ENCODE peak calls at places on chromosomes 2 and 18, in four cellular contexts. T is SK-N-DZ; F is stimulated activated naive CD8-positive, alpha-beta T cell treated with anti-CD3 and anti-CD28 coated beads, Interleukin-15, Interleukin-2, amounts not matched to agents 100 U/mL and 50 U/mL, for 24 hours; H is AG04450. B is an unnamed sample.

GRCh38 chr18:43970656-43971055 is 693.4 kb upstream of the SYT4 start:
- DNase-seq in T (no peak), F (no peak), H (no peak), B (no peak)

GRCh38 chr2:96541753-96542152 is 5.2 kb downstream of the ARID5A start:
- DNase-seq in T (no peak), F (no peak), H (no peak), B (no peak)

GRCh38 chr2:72143441-72144356 is 4.0 kb downstream of the CYP26B1 start:
- DNase-seq in T (no peak), F (no peak), H (no peak), B (no peak)

GRCh38 chr2:100997509-100998234 is 4.4 kb upstream of the RPL31 start:
- DNase-seq in T (no peak), F (no peak), H (no peak), B (no peak)

GRCh38 chr2:121282800-121283382 is 2.1 kb downstream of the TFCP2L1 start:
- DNase-seq in T (no peak), F (no peak), H (no peak), B (no peak)

GRCh38 chr2:1942836-1943360 is 198.6 kb upstream of the PXDN start:
- DNase-seq in T (no peak), F (no peak), H (no peak), B (no peak)

GRCh38 chr2:239534581-239535412 is 134.0 kb upstream of the HDAC4 start:
- DNase-seq in T (no peak), F (no peak), H (no peak), B (no peak)

GRCh38 chr2:54666131-54666637 is 57.3 kb upstream of the EML6 start:
- DNase-seq in T (no peak), F (no peak), H (no peak), B (peak)

GRCh38 chr2:85091838-85092237 is 41.4 kb upstream of the TCF7L1 start:
- DNase-seq in T (no peak), F (no peak), H (no peak), B (no peak)

GRCh38 chr18:27214831-27215230 is 29.7 kb upstream of the CHST9 start:
- DNase-seq in T (no peak), F (no peak), H (no peak), B (no peak)

GRCh38 chr2:197198890-197199289 is 111.7 kb downstream of the ANKRD44 start:
- DNase-seq in T (no peak), F (peak), H (no peak), B (no peak)

GRCh38 chr2:162308747-162309503 is 9.6 kb downstream of the IFIH1 start:
- DNase-seq in T (no peak), F (no peak), H (no peak), B (no peak)

GRCh38 chr2:216391401-216391800 is 19.1 kb upstream of the MARCHF4 start:
- DNase-seq in T (no peak), F (no peak), H (no peak), B (no peak)

GRCh38 chr2:196758474-196759377 is 40.8 kb downstream of the GTF3C3 start:
- DNase-seq in T (no peak), F (no peak), H (no peak), B (peak)

GRCh38 chr18:49911414-49911813 is 98.1 kb upstream of the ACAA2 start:
- DNase-seq in T (no peak), F (no peak), H (no peak), B (no peak)

GRCh38 chr18:34223893-34224422 is 755 bp downstream of the NOL4 start:
- DNase-seq in T (peak), F (no peak), H (no peak), B (no peak)

GRCh38 chr2:144580521-144581153 is 60.7 kb upstream of the ZEB2 start:
- DNase-seq in T (peak), F (no peak), H (no peak), B (no peak)

GRCh38 chr2:231720971-231721640 is 12.8 kb downstream of the PTMA start:
- DNase-seq in T (no peak), F (no peak), H (no peak), B (no peak)

GRCh38 chr2:26401739-26402541 is at the start of gene DRC1:
- DNase-seq in T (peak), F (peak), H (peak), B (peak)

GRCh38 chr2:86671304-86671981 is 47.8 kb upstream of the RNF103 start:
- DNase-seq in T (no peak), F (no peak), H (no peak), B (no peak)

GRCh38 chr18:39173022-39173421 is 1607.4 kb upstream of the CELF4 start:
- DNase-seq in T (no peak), F (no peak), H (no peak), B (no peak)

GRCh38 chr2:54086157-54086556 is 29.3 kb upstream of the ACYP2 start:
- DNase-seq in T (no peak), F (no peak), H (no peak), B (no peak)

GRCh38 chr2:72579595-72580180 is 246.1 kb downstream of the EXOC6B start:
- DNase-seq in T (peak), F (no peak), H (peak), B (peak)

GRCh38 chr2:40106061-40106460 is 327.0 kb upstream of the THUMPD2 start:
- DNase-seq in T (no peak), F (no peak), H (no peak), B (no peak)

GRCh38 chr2:26674002-26674751 is 18.3 kb upstream of the KCNK3 start:
- DNase-seq in T (no peak), F (no peak), H (no peak), B (no peak)

GRCh38 chr18:79613186-79613931 is 66.2 kb upstream of the CTDP1 start:
- DNase-seq in T (no peak), F (no peak), H (no peak), B (no peak)

GRCh38 chr2:191010887-191011885 is 2.8 kb downstream of the STAT1 start:
- DNase-seq in T (no peak), F (no peak), H (no peak), B (no peak)

GRCh38 chr2:238811293-238811692 is 36.6 kb upstream of the TWIST2 start:
- DNase-seq in T (no peak), F (no peak), H (no peak), B (peak)

GRCh38 chr2:220185766-220186165 is 558.3 kb downstream of the SLC4A3 start:
- DNase-seq in T (no peak), F (no peak), H (no peak), B (no peak)